ENCODE peak calls at places on chromosomes 16 and 17, in six cellular contexts. One of them, this sample, is unnamed.
A peak's percentile ranks its signal among the peaks of the same experiment; 100 is the strongest.

GRCh38 chr17:72479113-72479512 is 358.3 kb downstream of the SOX9 start:
- DNase-seq in H1: no peak
- DNase-seq in HepG2: peak; percentile 47
- DNase-seq in GM12891: no peak
- DNase-seq in K562: no peak
- DNase-seq in GM12878: no peak
- DNase-seq in this sample: no peak

GRCh38 chr17:183021-183420 is 1.6 kb upstream of the DOC2B start:
- DNase-seq in H1: no peak
- DNase-seq in HepG2: no peak
- DNase-seq in GM12891: no peak
- DNase-seq in K562: no peak
- DNase-seq in GM12878: no peak
- DNase-seq in this sample: no peak

GRCh38 chr17:869567-870530 is 87.7 kb downstream of the MRM3 start:
- DNase-seq in H1: no peak
- DNase-seq in HepG2: no peak
- DNase-seq in GM12891: no peak
- DNase-seq in K562: no peak
- DNase-seq in GM12878: no peak
- DNase-seq in this sample: no peak

GRCh38 chr17:42163113-42163512 is 8.3 kb upstream of the RAB5C start:
- DNase-seq in H1: peak; percentile 94
- DNase-seq in HepG2: peak; percentile 49
- DNase-seq in GM12891: no peak
- DNase-seq in K562: peak; percentile 68
- DNase-seq in GM12878: no peak
- DNase-seq in this sample: peak; percentile 45

GRCh38 chr17:1078062-1078711 is 81.3 kb downstream of the TIMM22 start:
- DNase-seq in H1: peak; percentile 67
- DNase-seq in HepG2: no peak
- DNase-seq in GM12891: no peak
- DNase-seq in K562: no peak
- DNase-seq in GM12878: no peak
- DNase-seq in this sample: no peak

GRCh38 chr17:74453665-74454196 is 12.7 kb upstream of the CD300A start:
- DNase-seq in H1: peak; percentile 89
- DNase-seq in HepG2: no peak
- DNase-seq in GM12891: peak; percentile 99
- DNase-seq in K562: peak; percentile 97
- DNase-seq in GM12878: no peak
- DNase-seq in this sample: peak; percentile 99

GRCh38 chr16:51818342-51818944 is 667.4 kb upstream of the SALL1 start:
- DNase-seq in H1: peak; percentile 89
- DNase-seq in HepG2: peak; percentile 31
- DNase-seq in GM12891: peak; percentile 4
- DNase-seq in K562: no peak
- DNase-seq in GM12878: no peak
- DNase-seq in this sample: no peak

GRCh38 chr17:80294210-80294609 is 33.6 kb downstream of the RNF213 start:
- DNase-seq in H1: no peak
- DNase-seq in HepG2: no peak
- DNase-seq in GM12891: no peak
- DNase-seq in K562: no peak
- DNase-seq in GM12878: no peak
- DNase-seq in this sample: no peak

GRCh38 chr16:49504023-49504364 is 130.4 kb downstream of the C16orf78 start:
- DNase-seq in H1: no peak
- DNase-seq in HepG2: peak; percentile 44
- DNase-seq in GM12891: no peak
- DNase-seq in K562: no peak
- DNase-seq in GM12878: no peak
- DNase-seq in this sample: no peak

GRCh38 chr16:85231959-85232358 is 119.7 kb upstream of the CIBAR2 start:
- DNase-seq in H1: no peak
- DNase-seq in HepG2: no peak
- DNase-seq in GM12891: no peak
- DNase-seq in K562: no peak
- DNase-seq in GM12878: no peak
- DNase-seq in this sample: no peak

GRCh38 chr16:9123871-9124270 is 32.4 kb downstream of the HAPSTR1 start:
- DNase-seq in H1: peak; percentile 33
- DNase-seq in HepG2: no peak
- DNase-seq in GM12891: no peak
- DNase-seq in K562: no peak
- DNase-seq in GM12878: no peak
- DNase-seq in this sample: no peak

GRCh38 chr16:79767597-79768280 is 167.2 kb upstream of the MAF start:
- DNase-seq in H1: no peak
- DNase-seq in HepG2: peak; percentile 40
- DNase-seq in GM12891: no peak
- DNase-seq in K562: no peak
- DNase-seq in GM12878: no peak
- DNase-seq in this sample: no peak

GRCh38 chr17:41150026-41150425 is 401 bp upstream of the KRTAP4-5 start:
- DNase-seq in H1: no peak
- DNase-seq in HepG2: no peak
- DNase-seq in GM12891: no peak
- DNase-seq in K562: no peak
- DNase-seq in GM12878: no peak
- DNase-seq in this sample: no peak
- TF ChIP-seq POLR2A in H1: no peak
- TF ChIP-seq POLR2A in HepG2: no peak
- TF ChIP-seq POLR2A in GM12891: no peak
- TF ChIP-seq POLR2A in K562: no peak
- TF ChIP-seq POLR2A in GM12878: no peak
- TF ChIP-seq POLR2A in this sample: no peak

GRCh38 chr17:19303367-19303776 is 59.2 kb downstream of the B9D1 start:
- DNase-seq in H1: no peak
- DNase-seq in HepG2: no peak
- DNase-seq in GM12891: no peak
- DNase-seq in K562: no peak
- DNase-seq in GM12878: no peak
- DNase-seq in this sample: no peak
- TF ChIP-seq POLR2AphosphoS5 in H1: no peak
- TF ChIP-seq POLR2AphosphoS5 in HepG2: no peak
- TF ChIP-seq POLR2AphosphoS5 in GM12891: no peak
- TF ChIP-seq POLR2AphosphoS5 in K562: no peak
- TF ChIP-seq POLR2AphosphoS5 in GM12878: no peak
- TF ChIP-seq POLR2AphosphoS5 in this sample: no peak

DNA sequence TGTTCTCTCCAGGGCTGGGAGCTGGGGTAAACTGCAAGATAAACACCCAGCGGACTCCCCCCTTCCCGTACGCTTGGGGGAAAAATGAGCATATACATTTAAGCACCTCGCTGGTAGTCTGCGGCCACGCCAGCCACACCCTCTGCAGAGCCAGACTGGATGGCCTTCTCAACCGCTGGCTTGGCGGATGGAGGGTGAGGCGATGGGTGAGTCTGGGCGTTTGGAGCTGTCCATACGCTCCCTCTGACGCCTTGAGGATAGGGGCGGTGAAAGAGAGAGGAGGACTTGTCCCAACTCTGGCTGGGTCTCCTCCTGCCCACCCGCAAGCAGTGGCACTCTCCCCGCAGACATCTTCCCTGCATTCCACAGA is 1.0 kb downstream of the ITGA3 start:
- DNase-seq in H1: peak; percentile 63
- DNase-seq in HepG2: no peak
- DNase-seq in GM12891: no peak
- DNase-seq in K562: no peak
- DNase-seq in GM12878: no peak
- DNase-seq in this sample: no peak
- TF ChIP-seq TAF1 in H1: no peak
- TF ChIP-seq TAF1 in HepG2: no peak
- TF ChIP-seq TAF1 in GM12891: no peak
- TF ChIP-seq TAF1 in K562: no peak
- TF ChIP-seq TAF1 in GM12878: no peak
- TF ChIP-seq TAF1 in this sample: no peak

GRCh38 chr17:64354824-64355535 is 35.7 kb downstream of the PECAM1 start:
- DNase-seq in H1: no peak
- DNase-seq in HepG2: no peak
- DNase-seq in GM12891: no peak
- DNase-seq in K562: no peak
- DNase-seq in GM12878: no peak
- DNase-seq in this sample: no peak
- TF ChIP-seq POLR2A in H1: no peak
- TF ChIP-seq POLR2A in HepG2: no peak
- TF ChIP-seq POLR2A in GM12891: no peak
- TF ChIP-seq POLR2A in K562: no peak
- TF ChIP-seq POLR2A in GM12878: no peak
- TF ChIP-seq POLR2A in this sample: no peak

This sample was measured in GM12892.